ENCODE peak calls at places on chromosomes 5 and 9, in ten cellular contexts. One of them, this sample, is unnamed.

GRCh38 chr9:137924169-137924568 is 46.6 kb downstream of the CACNA1B start:
- DNase-seq in stomach: no peak
- DNase-seq in stimulated activated effector memory CD8-positive, alpha-beta T cell treated with anti-CD3 and anti-CD28 coated beads, Interleukin-12 subunit alpha, Interleukin-12 subunit beta, amount 100 ng/mL, for 72 hours: no peak
- DNase-seq in OCI-LY7: no peak
- DNase-seq in tibial nerve: no peak
- DNase-seq in midbrain: no peak
- DNase-seq in GM20000: no peak
- DNase-seq in iPS-NIHi11: no peak
- DNase-seq in Calu3: no peak
- DNase-seq in right cardiac atrium: no peak
- DNase-seq in this sample: no peak

GRCh38 chr9:102867488-102867887 is 127.6 kb upstream of the CYLC2 start:
- DNase-seq in stomach: no peak
- DNase-seq in stimulated activated effector memory CD8-positive, alpha-beta T cell treated with anti-CD3 and anti-CD28 coated beads, Interleukin-12 subunit alpha, Interleukin-12 subunit beta, amount 100 ng/mL, for 72 hours: no peak
- DNase-seq in OCI-LY7: no peak
- DNase-seq in tibial nerve: no peak
- DNase-seq in midbrain: no peak
- DNase-seq in GM20000: no peak
- DNase-seq in iPS-NIHi11: no peak
- DNase-seq in Calu3: peak; percentile 13
- DNase-seq in right cardiac atrium: peak; percentile 13
- DNase-seq in this sample: peak; percentile 63

GRCh38 chr9:69976165-69976564 is 67.5 kb upstream of the MAMDC2 start:
- DNase-seq in stomach: no peak
- DNase-seq in stimulated activated effector memory CD8-positive, alpha-beta T cell treated with anti-CD3 and anti-CD28 coated beads, Interleukin-12 subunit alpha, Interleukin-12 subunit beta, amount 100 ng/mL, for 72 hours: no peak
- DNase-seq in OCI-LY7: no peak
- DNase-seq in tibial nerve: no peak
- DNase-seq in midbrain: no peak
- DNase-seq in GM20000: no peak
- DNase-seq in iPS-NIHi11: no peak
- DNase-seq in Calu3: no peak
- DNase-seq in right cardiac atrium: no peak
- DNase-seq in this sample: peak; percentile 82

GRCh38 chr9:90107021-90107771 is 502.4 kb downstream of the GADD45G start:
- DNase-seq in stomach: peak; percentile 65
- DNase-seq in stimulated activated effector memory CD8-positive, alpha-beta T cell treated with anti-CD3 and anti-CD28 coated beads, Interleukin-12 subunit alpha, Interleukin-12 subunit beta, amount 100 ng/mL, for 72 hours: no peak
- DNase-seq in OCI-LY7: no peak
- DNase-seq in tibial nerve: no peak
- DNase-seq in midbrain: no peak
- DNase-seq in GM20000: no peak
- DNase-seq in iPS-NIHi11: peak; percentile 33
- DNase-seq in Calu3: peak; percentile 38
- DNase-seq in right cardiac atrium: peak; percentile 43
- DNase-seq in this sample: peak; percentile 39

GRCh38 chr9:127450170-127450830 is 906 bp downstream of the RPL12 start:
- DNase-seq in stomach: peak; percentile 29
- DNase-seq in stimulated activated effector memory CD8-positive, alpha-beta T cell treated with anti-CD3 and anti-CD28 coated beads, Interleukin-12 subunit alpha, Interleukin-12 subunit beta, amount 100 ng/mL, for 72 hours: no peak
- DNase-seq in OCI-LY7: peak; percentile 39
- DNase-seq in tibial nerve: no peak
- DNase-seq in midbrain: no peak
- DNase-seq in GM20000: no peak
- DNase-seq in iPS-NIHi11: no peak
- DNase-seq in Calu3: no peak
- DNase-seq in right cardiac atrium: no peak
- DNase-seq in this sample: no peak

GRCh38 chr9:10255758-10256157 is 357.0 kb downstream of the PTPRD start:
- DNase-seq in stomach: peak; percentile 25
- DNase-seq in stimulated activated effector memory CD8-positive, alpha-beta T cell treated with anti-CD3 and anti-CD28 coated beads, Interleukin-12 subunit alpha, Interleukin-12 subunit beta, amount 100 ng/mL, for 72 hours: no peak
- DNase-seq in OCI-LY7: no peak
- DNase-seq in tibial nerve: no peak
- DNase-seq in midbrain: no peak
- DNase-seq in GM20000: no peak
- DNase-seq in iPS-NIHi11: no peak
- DNase-seq in Calu3: no peak
- DNase-seq in right cardiac atrium: no peak
- DNase-seq in this sample: no peak

GRCh38 chr5:74009502-74009901 is 383.5 kb downstream of the ARHGEF28 start:
- DNase-seq in stomach: no peak
- DNase-seq in stimulated activated effector memory CD8-positive, alpha-beta T cell treated with anti-CD3 and anti-CD28 coated beads, Interleukin-12 subunit alpha, Interleukin-12 subunit beta, amount 100 ng/mL, for 72 hours: no peak
- DNase-seq in OCI-LY7: no peak
- DNase-seq in tibial nerve: no peak
- DNase-seq in midbrain: no peak
- DNase-seq in GM20000: no peak
- DNase-seq in iPS-NIHi11: no peak
- DNase-seq in Calu3: no peak
- DNase-seq in right cardiac atrium: no peak
- DNase-seq in this sample: no peak

GRCh38 chr9:6646028-6646636 is 603 bp upstream of the GLDC start:
- DNase-seq in stomach: no peak
- DNase-seq in stimulated activated effector memory CD8-positive, alpha-beta T cell treated with anti-CD3 and anti-CD28 coated beads, Interleukin-12 subunit alpha, Interleukin-12 subunit beta, amount 100 ng/mL, for 72 hours: peak; percentile 3
- DNase-seq in OCI-LY7: no peak
- DNase-seq in tibial nerve: no peak
- DNase-seq in midbrain: no peak
- DNase-seq in GM20000: no peak
- DNase-seq in iPS-NIHi11: no peak
- DNase-seq in Calu3: peak; percentile 5
- DNase-seq in right cardiac atrium: no peak
- DNase-seq in this sample: no peak

GRCh38 chr5:90911169-90911568 is 352.6 kb downstream of the ADGRV1 start:
- DNase-seq in stomach: no peak
- DNase-seq in stimulated activated effector memory CD8-positive, alpha-beta T cell treated with anti-CD3 and anti-CD28 coated beads, Interleukin-12 subunit alpha, Interleukin-12 subunit beta, amount 100 ng/mL, for 72 hours: no peak
- DNase-seq in OCI-LY7: no peak
- DNase-seq in tibial nerve: no peak
- DNase-seq in midbrain: no peak
- DNase-seq in GM20000: no peak
- DNase-seq in iPS-NIHi11: no peak
- DNase-seq in Calu3: no peak
- DNase-seq in right cardiac atrium: no peak
- DNase-seq in this sample: no peak

GRCh38 chr5:172097356-172097755 is 90.7 kb downstream of the STK10 start:
- DNase-seq in stomach: no peak
- DNase-seq in stimulated activated effector memory CD8-positive, alpha-beta T cell treated with anti-CD3 and anti-CD28 coated beads, Interleukin-12 subunit alpha, Interleukin-12 subunit beta, amount 100 ng/mL, for 72 hours: no peak
- DNase-seq in OCI-LY7: no peak
- DNase-seq in tibial nerve: no peak
- DNase-seq in midbrain: no peak
- DNase-seq in GM20000: no peak
- DNase-seq in iPS-NIHi11: no peak
- DNase-seq in Calu3: no peak
- DNase-seq in right cardiac atrium: no peak
- DNase-seq in this sample: no peak